ENCODE peak calls at places on chromosome 3, in nine cellular contexts. Q, E, P, C, K, U, S, G and X are unnamed samples.

GRCh38 chr3:138397983-138398382 is 36.4 kb upstream of the ESYT3 start:
- DNase-seq in Q (no peak), E (no peak), P (no peak), C (peak; percentile 7), K (no peak), U (no peak), S (no peak), G (no peak), X (no peak)

GRCh38 chr3:191005790-191006189 is 143.3 kb upstream of the GMNC start:
- DNase-seq in Q (no peak), E (no peak), P (peak; percentile 64), C (no peak), K (no peak), U (no peak), S (no peak), G (no peak), X (no peak)

GRCh38 chr3:151159806-151160205 is 43.2 kb downstream of the GPR171 start:
- DNase-seq in Q (no peak), E (no peak), P (no peak), C (no peak), K (no peak), U (no peak), S (no peak), G (no peak), X (no peak)

GRCh38 chr3:42600958-42601675 is 631 bp downstream of the NKTR start:
- DNase-seq in Q (no peak), E (peak; percentile 70), P (peak; percentile 82), C (peak; percentile 73), K (peak; percentile 89), U (peak; percentile 94), S (peak; percentile 41), G (peak; percentile 71), X (no peak)

GRCh38 chr3:114213669-114214541 is 23.5 kb downstream of the ZNF80 start:
- DNase-seq in Q (no peak), E (peak; percentile 26), P (peak; percentile 92), C (peak; percentile 88), K (no peak), U (no peak), S (peak; percentile 98), G (no peak), X (no peak)

GRCh38 chr3:16419640-16420039 is 93.9 kb downstream of the RFTN1 start:
- DNase-seq in Q (no peak), E (no peak), P (no peak), C (no peak), K (no peak), U (no peak), S (peak; percentile 34), G (no peak), X (no peak)

GRCh38 chr3:113606539-113607218 is 74.3 kb downstream of the SIDT1 start:
- DNase-seq in Q (no peak), E (peak; percentile 94), P (peak; percentile 90), C (peak; percentile 81), K (no peak), U (no peak), S (no peak), G (no peak), X (no peak)

GRCh38 chr3:94082412-94082937 is 19.6 kb downstream of the NSUN3 start:
- DNase-seq in Q (no peak), E (no peak), P (no peak), C (no peak), K (no peak), U (no peak), S (no peak), G (no peak), X (no peak)

GRCh38 chr3:13220991-13221390 is 147.8 kb upstream of the IQSEC1 start:
- DNase-seq in Q (no peak), E (no peak), P (no peak), C (no peak), K (no peak), U (no peak), S (no peak), G (no peak), X (no peak)

GRCh38 chr3:42795621-42796181 is 8.6 kb downstream of the HIGD1A start:
- DNase-seq in Q (no peak), E (no peak), P (no peak), C (no peak), K (no peak), U (no peak), S (no peak), G (no peak), X (no peak)

GRCh38 chr3:57048052-57048671 is 12.3 kb upstream of the SPATA12 start:
- DNase-seq in Q (no peak), E (no peak), P (no peak), C (no peak), K (peak; percentile 78), U (no peak), S (peak; percentile 9), G (no peak), X (no peak)

GRCh38 chr3:50466177-50466576 is 37.3 kb downstream of the CACNA2D2 start:
- DNase-seq in Q (no peak), E (no peak), P (peak; percentile 4), C (peak; percentile 23), K (no peak), U (no peak), S (no peak), G (no peak), X (no peak)

GRCh38 chr3:107367353-107367752 is 9.9 kb upstream of the CCDC54 start:
- DNase-seq in Q (peak; percentile 6), E (no peak), P (no peak), C (peak; percentile 17), K (no peak), U (no peak), S (peak; percentile 56), G (no peak), X (no peak)

GRCh38 chr3:70889162-70890045 is 577.0 kb upstream of the MDFIC2 start:
- DNase-seq in Q (no peak), E (no peak), P (no peak), C (no peak), K (no peak), U (no peak), S (peak; percentile 39), G (no peak), X (no peak)

GRCh38 chr3:133542871-133543270 is 30.6 kb upstream of the CDV3 start:
- DNase-seq in Q (no peak), E (no peak), P (no peak), C (no peak), K (no peak), U (no peak), S (no peak), G (no peak), X (no peak)

GRCh38 chr3:177595789-177596188 is 398.5 kb upstream of the TBL1XR1 start:
- DNase-seq in Q (no peak), E (no peak), P (no peak), C (no peak), K (no peak), U (no peak), S (no peak), G (no peak), X (no peak)

GRCh38 chr3:45026957-45027356 is 854 bp downstream of the CLEC3B start:
- DNase-seq in Q (no peak), E (no peak), P (no peak), C (no peak), K (peak; percentile 85), U (no peak), S (peak; percentile 56), G (no peak), X (no peak)

GRCh38 chr3:28008235-28008634 is 233.2 kb upstream of the CMC1 start:
- DNase-seq in Q (no peak), E (no peak), P (peak; percentile 42), C (no peak), K (no peak), U (no peak), S (no peak), G (no peak), X (no peak)

GRCh38 chr3:187150599-187150998 is 11.3 kb upstream of the RPL39L start:
- DNase-seq in Q (no peak), E (peak; percentile 38), P (peak; percentile 58), C (peak; percentile 85), K (no peak), U (no peak), S (no peak), G (no peak), X (no peak)

DNA sequence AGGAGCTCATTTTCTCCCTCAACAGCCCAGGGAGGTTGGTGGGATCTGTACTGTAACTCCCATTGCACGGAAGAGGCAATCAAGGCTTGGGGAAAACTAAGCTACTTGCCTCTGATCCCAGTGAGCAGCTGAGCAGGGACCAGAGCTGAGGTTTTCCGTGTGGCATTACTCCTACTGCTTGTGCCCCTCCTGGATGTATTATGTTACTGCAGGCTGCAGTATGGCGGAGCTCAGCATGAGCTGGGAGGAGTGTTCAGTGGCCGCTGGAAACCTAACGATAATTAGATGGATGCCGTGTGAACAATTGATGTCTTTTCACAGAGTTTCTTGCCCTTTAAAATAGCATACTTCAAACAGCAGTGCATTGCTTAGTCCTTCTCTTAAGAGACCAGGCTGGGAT is 2.0 kb upstream of the TPRG1 start:
- DNase-seq in Q (no peak), E (no peak), P (no peak), C (no peak), K (no peak), U (peak; percentile 74), S (no peak), G (no peak), X (no peak)
- TF ChIP-seq CTCF in Q (peak; percentile 50), E (no peak), P (no peak), C (no peak), K (no peak), U (no peak), S (no peak), G (no peak), X (peak; percentile 52)

DNA sequence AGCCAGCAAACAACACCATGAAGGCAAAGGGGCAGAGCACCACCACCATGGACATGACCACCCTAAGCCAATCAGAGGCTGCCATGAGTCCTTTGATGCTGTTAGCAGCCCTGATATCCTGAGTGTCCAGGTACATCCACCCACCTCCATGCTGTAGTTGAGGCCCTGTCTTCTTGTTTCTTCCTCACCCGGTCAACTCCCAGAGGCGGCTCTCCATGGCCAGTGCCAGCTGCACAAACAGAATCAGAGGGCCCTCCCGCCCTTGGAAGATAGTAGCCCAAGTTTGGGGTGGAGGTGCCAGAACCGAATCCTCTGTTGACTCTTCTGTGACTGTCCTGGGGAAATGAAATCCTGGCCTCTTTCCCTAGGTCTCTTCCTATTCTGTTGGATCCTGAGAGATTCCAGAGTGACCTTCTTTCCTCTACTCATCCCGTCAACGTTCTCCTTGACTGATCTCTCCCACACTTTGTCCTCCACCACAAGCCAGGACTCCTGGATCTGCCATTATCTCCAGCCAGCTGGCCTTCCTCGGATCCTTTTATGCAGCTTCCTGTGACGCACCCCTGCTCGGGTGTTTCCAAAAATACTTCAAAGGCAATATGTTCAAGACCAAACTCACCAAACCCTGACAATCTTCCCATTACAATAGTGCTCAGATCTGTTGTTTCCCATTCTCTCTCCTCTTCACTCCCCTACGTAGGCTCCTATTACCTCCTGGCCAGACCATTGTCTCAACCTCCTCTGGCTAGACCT is 45.4 kb upstream of the DLG1 start:
- DNase-seq in Q (no peak), E (no peak), P (no peak), C (no peak), K (no peak), U (no peak), S (no peak), G (no peak), X (no peak)
- TF ChIP-seq CTCF in Q (no peak), E (no peak), P (no peak), C (no peak), K (no peak), U (no peak), S (no peak), G (no peak), X (no peak)

GRCh38 chr3:38327335-38328009 is 19.1 kb upstream of the XYLB start:
- DNase-seq in Q (peak; percentile 10), E (no peak), P (no peak), C (peak; percentile 10), K (no peak), U (peak; percentile 70), S (peak; percentile 82), G (no peak), X (no peak)
- TF ChIP-seq CTCF in Q (no peak), E (no peak), P (no peak), C (no peak), K (no peak), U (no peak), S (no peak), G (no peak), X (no peak)

GRCh38 chr3:9915252-9916141 is 1.4 kb upstream of the IL17RC start:
- DNase-seq in Q (no peak), E (peak; percentile 12), P (peak; percentile 46), C (peak; percentile 32), K (peak; percentile 91), U (no peak), S (peak; percentile 62), G (peak; percentile 71), X (peak; percentile 81)
- TF ChIP-seq CTCF in Q (no peak), E (no peak), P (no peak), C (peak; percentile 24), K (peak; percentile 47), U (peak; percentile 52), S (peak; percentile 45), G (no peak), X (peak; percentile 56)